ENCODE peak calls at places on chromosomes 16 and 17, in eight cellular contexts. U is AG20443; G is EL; M is tibial artery; P is mammary epithelial cell; A is IMR-90; D is NCI-H2171 treated with DMSO at 0.1 percent for 48 hours; O is activated CD4-positive, alpha-beta T cell treated with anti-CD3 and anti-CD28 coated beads, Interleukin-2, amount 50 U/mL, for 48 hours. Z is an unnamed sample.

GRCh38 chr16:80253741-80254140 is 287.1 kb upstream of the DYNLRB2 start:
- DNase-seq in U (no peak), G (no peak), M (no peak), P (no peak), A (no peak), D (no peak), O (no peak), Z (no peak)

GRCh38 chr17:82378741-82379021 is 7.1 kb downstream of the UTS2R start:
- DNase-seq in U (no peak), G (no peak), M (no peak), P (no peak), A (no peak), D (no peak), O (no peak), Z (no peak)

GRCh38 chr17:14359251-14359939 is 58.5 kb downstream of the HS3ST3B1 start:
- DNase-seq in U (no peak), G (no peak), M (no peak), P (no peak), A (no peak), D (no peak), O (peak), Z (no peak)

GRCh38 chr17:62819511-62820221 is 11.6 kb upstream of the MARCHF10 start:
- DNase-seq in U (peak), G (peak), M (peak), P (peak), A (peak), D (peak), O (no peak), Z (peak)

GRCh38 chr17:44467108-44467507 is 36.1 kb downstream of the GPATCH8 start:
- DNase-seq in U (no peak), G (no peak), M (no peak), P (no peak), A (no peak), D (no peak), O (no peak), Z (no peak)

GRCh38 chr16:89697161-89697615 is 4.3 kb downstream of the SPATA2L start:
- DNase-seq in U (no peak), G (no peak), M (no peak), P (no peak), A (no peak), D (peak), O (no peak), Z (no peak)

GRCh38 chr17:30920282-30920681 is 1.5 kb upstream of the ADAP2 start:
- DNase-seq in U (no peak), G (peak), M (no peak), P (no peak), A (peak), D (no peak), O (no peak), Z (peak)

GRCh38 chr16:2331932-2332267 is 8.6 kb downstream of the ABCA3 start:
- DNase-seq in U (no peak), G (no peak), M (no peak), P (no peak), A (no peak), D (no peak), O (no peak), Z (no peak)

GRCh38 chr17:62996221-62996620 is 30.2 kb downstream of the TANC2 start:
- DNase-seq in U (no peak), G (no peak), M (no peak), P (no peak), A (no peak), D (no peak), O (no peak), Z (peak)

GRCh38 chr16:48820379-48820778 is 210.4 kb upstream of the N4BP1 start:
- DNase-seq in U (no peak), G (no peak), M (no peak), P (no peak), A (no peak), D (no peak), O (no peak), Z (no peak)

GRCh38 chr17:83171661-83172060 is 92.3 kb downstream of the METRNL start:
- DNase-seq in U (peak), G (peak), M (no peak), P (no peak), A (no peak), D (no peak), O (no peak), Z (no peak)

GRCh38 chr17:51371732-51372151 is 111.4 kb downstream of the UTP18 start:
- DNase-seq in U (peak), G (peak), M (peak), P (peak), A (peak), D (peak), O (peak), Z (peak)

GRCh38 chr17:77487677-77488530 is 347.1 kb downstream of the SEC14L1 start:
- DNase-seq in U (no peak), G (no peak), M (no peak), P (no peak), A (no peak), D (no peak), O (no peak), Z (no peak)

GRCh38 chr17:64003526-64004121 is 5.5 kb downstream of the PRR29 start:
- DNase-seq in U (peak), G (no peak), M (no peak), P (no peak), A (no peak), D (no peak), O (no peak), Z (no peak)

GRCh38 chr17:7262192-7263070 is at the start of gene CLDN7:
- DNase-seq in U (no peak), G (no peak), M (no peak), P (no peak), A (no peak), D (peak), O (no peak), Z (no peak)

GRCh38 chr16:66585477-66586239 is 6.4 kb downstream of the CMTM2 start:
- DNase-seq in U (no peak), G (no peak), M (no peak), P (no peak), A (no peak), D (no peak), O (no peak), Z (no peak)

GRCh38 chr16:80027007-80027965 is 426.7 kb upstream of the MAF start:
- DNase-seq in U (peak), G (peak), M (peak), P (peak), A (peak), D (no peak), O (peak), Z (peak)

GRCh38 chr16:49639739-49640388 is 216.0 kb downstream of the ZNF423 start:
- DNase-seq in U (no peak), G (no peak), M (no peak), P (no peak), A (peak), D (no peak), O (no peak), Z (no peak)

GRCh38 chr17:11391134-11391533 is 150.1 kb downstream of the SHISA6 start:
- DNase-seq in U (no peak), G (no peak), M (no peak), P (no peak), A (no peak), D (no peak), O (no peak), Z (no peak)

Z was measured in LHCN-M2.